ENCODE peak calls at places on chromosome 2, in nine cellular contexts. W, Q, Y, O, S, T, R, L and H are unnamed samples.

GRCh38 chr2:155519731-155520130 is 812.8 kb downstream of the NR4A2 start:
- DNase-seq in W (no peak), Q (no peak), Y (no peak), O (no peak), S (no peak), T (no peak), R (no peak), L (no peak), H (no peak)

GRCh38 chr2:171056307-171056706 is 104.4 kb downstream of the TLK1 start:
- DNase-seq in W (no peak), Q (no peak), Y (no peak), O (no peak), S (no peak), T (no peak), R (no peak), L (no peak), H (peak)

GRCh38 chr2:98768765-98769476 is 38.0 kb upstream of the MGAT4A start:
- DNase-seq in W (no peak), Q (no peak), Y (no peak), O (no peak), S (no peak), T (no peak), R (no peak), L (no peak), H (no peak)

GRCh38 chr2:59920961-59921360 is 632.5 kb downstream of the BCL11A start:
- DNase-seq in W (no peak), Q (no peak), Y (no peak), O (no peak), S (no peak), T (no peak), R (no peak), L (no peak), H (no peak)

GRCh38 chr2:217833439-217833838 is 169.4 kb downstream of the TNS1 start:
- DNase-seq in W (no peak), Q (no peak), Y (no peak), O (no peak), S (no peak), T (no peak), R (no peak), L (no peak), H (no peak)

GRCh38 chr2:62455957-62456692 is 49.9 kb downstream of the TMEM17 start:
- DNase-seq in W (no peak), Q (no peak), Y (no peak), O (no peak), S (no peak), T (no peak), R (no peak), L (no peak), H (no peak)

GRCh38 chr2:237864940-237865622 is 5.7 kb downstream of the RAMP1 start:
- DNase-seq in W (no peak), Q (no peak), Y (no peak), O (no peak), S (no peak), T (peak), R (no peak), L (no peak), H (no peak)

GRCh38 chr2:9331704-9332103 is 91.6 kb downstream of the ITGB1BP1 start:
- DNase-seq in W (no peak), Q (no peak), Y (no peak), O (no peak), S (no peak), T (no peak), R (no peak), L (no peak), H (no peak)

GRCh38 chr2:128536925-128537620 is 218.4 kb upstream of the HS6ST1 start:
- DNase-seq in W (peak), Q (no peak), Y (peak), O (peak), S (peak), T (peak), R (no peak), L (peak), H (peak)

GRCh38 chr2:242002944-242003343 is 133.4 kb downstream of the RTP5 start:
- DNase-seq in W (no peak), Q (no peak), Y (no peak), O (no peak), S (no peak), T (no peak), R (no peak), L (no peak), H (no peak)

GRCh38 chr2:9345997-9346396 is 77.3 kb downstream of the ITGB1BP1 start:
- DNase-seq in W (no peak), Q (no peak), Y (no peak), O (no peak), S (no peak), T (no peak), R (no peak), L (no peak), H (no peak)

GRCh38 chr2:30541680-30542079 is 94.6 kb downstream of the LCLAT1 start:
- DNase-seq in W (no peak), Q (no peak), Y (no peak), O (no peak), S (no peak), T (no peak), R (no peak), L (no peak), H (no peak)

GRCh38 chr2:221370076-221370941 is 201.8 kb downstream of the EPHA4 start:
- DNase-seq in W (no peak), Q (no peak), Y (no peak), O (no peak), S (no peak), T (no peak), R (no peak), L (no peak), H (no peak)

GRCh38 chr2:501667-502066 is 175.5 kb downstream of the TMEM18 start:
- DNase-seq in W (no peak), Q (no peak), Y (no peak), O (no peak), S (no peak), T (no peak), R (no peak), L (no peak), H (no peak)

GRCh38 chr2:66379473-66379872 is 55.5 kb upstream of the MEIS1 start:
- DNase-seq in W (no peak), Q (no peak), Y (no peak), O (no peak), S (no peak), T (no peak), R (no peak), L (no peak), H (no peak)

GRCh38 chr2:239211391-239212094 is 189.3 kb downstream of the HDAC4 start:
- DNase-seq in W (no peak), Q (no peak), Y (no peak), O (no peak), S (no peak), T (no peak), R (no peak), L (no peak), H (no peak)

GRCh38 chr2:25043241-25043867 is 1.5 kb downstream of the EFR3B start:
- DNase-seq in W (peak), Q (no peak), Y (peak), O (no peak), S (no peak), T (peak), R (peak), L (peak), H (peak)

GRCh38 chr2:44674473-44675299 is 266.8 kb upstream of the SIX3 start:
- DNase-seq in W (no peak), Q (no peak), Y (no peak), O (no peak), S (no peak), T (no peak), R (no peak), L (no peak), H (no peak)

GRCh38 chr2:218896501-218897393 is 16.1 kb downstream of the WNT10A start:
- DNase-seq in W (peak), Q (peak), Y (peak), O (no peak), S (no peak), T (peak), R (peak), L (no peak), H (no peak)

GRCh38 chr2:108904680-108905079 is 84.3 kb downstream of the EDAR start:
- DNase-seq in W (no peak), Q (no peak), Y (no peak), O (no peak), S (no peak), T (no peak), R (no peak), L (no peak), H (no peak)

GRCh38 chr2:225274751-225275150 is 124.8 kb upstream of the NYAP2 start:
- DNase-seq in W (no peak), Q (no peak), Y (no peak), O (no peak), S (no peak), T (peak), R (no peak), L (no peak), H (no peak)

GRCh38 chr2:142980246-142981068 is 103.0 kb downstream of the KYNU start:
- DNase-seq in W (no peak), Q (no peak), Y (no peak), O (peak), S (no peak), T (peak), R (no peak), L (no peak), H (no peak)

GRCh38 chr2:119134775-119135174 is 23.8 kb downstream of the C1QL2 start:
- DNase-seq in W (no peak), Q (no peak), Y (no peak), O (no peak), S (no peak), T (no peak), R (no peak), L (no peak), H (no peak)

GRCh38 chr2:9991829-9992273 is 40.4 kb downstream of the GRHL1 start:
- DNase-seq in W (no peak), Q (no peak), Y (no peak), O (no peak), S (no peak), T (no peak), R (peak), L (no peak), H (no peak)

GRCh38 chr2:98935777-98936132 is 270 bp downstream of the CRACDL start:
- DNase-seq in W (no peak), Q (no peak), Y (no peak), O (no peak), S (no peak), T (no peak), R (no peak), L (no peak), H (no peak)

GRCh38 chr2:235095569-235095968 is 143.8 kb downstream of the SH3BP4 start:
- DNase-seq in W (no peak), Q (no peak), Y (no peak), O (no peak), S (no peak), T (peak), R (no peak), L (no peak), H (no peak)

GRCh38 chr2:211955648-211956047 is 583.0 kb downstream of the ERBB4 start:
- DNase-seq in W (no peak), Q (no peak), Y (no peak), O (no peak), S (no peak), T (no peak), R (no peak), L (no peak), H (no peak)

GRCh38 chr2:95316466-95317122 is 19.4 kb downstream of the KCNIP3 start:
- DNase-seq in W (no peak), Q (no peak), Y (no peak), O (no peak), S (no peak), T (peak), R (no peak), L (no peak), H (peak)

GRCh38 chr2:82320296-82320695 is 2015.7 kb upstream of the LRRTM1 start:
- DNase-seq in W (no peak), Q (no peak), Y (no peak), O (no peak), S (no peak), T (no peak), R (no peak), L (no peak), H (no peak)

GRCh38 chr2:209331291-209331844 is 92.5 kb upstream of the MAP2 start:
- DNase-seq in W (no peak), Q (no peak), Y (no peak), O (no peak), S (no peak), T (peak), R (no peak), L (no peak), H (no peak)

GRCh38 chr2:60438136-60438535 is 115.3 kb downstream of the BCL11A start:
- DNase-seq in W (no peak), Q (no peak), Y (no peak), O (no peak), S (no peak), T (no peak), R (no peak), L (no peak), H (no peak)

GRCh38 chr2:196696423-196697073 is 57.0 kb downstream of the CCDC150 start:
- DNase-seq in W (no peak), Q (no peak), Y (no peak), O (peak), S (no peak), T (peak), R (no peak), L (no peak), H (no peak)

GRCh38 chr2:62344472-62344871 is 148.6 kb downstream of the B3GNT2 start:
- DNase-seq in W (no peak), Q (no peak), Y (peak), O (no peak), S (no peak), T (no peak), R (no peak), L (no peak), H (no peak)

GRCh38 chr2:186485576-186485870 is 537 bp upstream of the ZC3H15 start:
- DNase-seq in W (no peak), Q (no peak), Y (no peak), O (no peak), S (no peak), T (no peak), R (no peak), L (no peak), H (no peak)

GRCh38 chr2:189798312-189799029 is 14.2 kb downstream of the PMS1 start:
- DNase-seq in W (no peak), Q (no peak), Y (no peak), O (no peak), S (no peak), T (peak), R (no peak), L (no peak), H (peak)

GRCh38 chr2:170034596-170034995 is 143.4 kb upstream of the MYO3B start:
- DNase-seq in W (no peak), Q (no peak), Y (no peak), O (no peak), S (no peak), T (no peak), R (no peak), L (no peak), H (no peak)